ENCODE peak calls at places on chromosomes 4 and X, in six cellular contexts. X, T, J, M, S and C are unnamed samples.

GRCh38 chrX:130216312-130216711 is 44.5 kb downstream of the RAB33A start:
- DNase-seq in J (no peak), S (no peak), M (no peak), X (no peak), T (no peak), C (no peak)

GRCh38 chr4:37439809-37440518 is 195.4 kb downstream of the NWD2 start:
- DNase-seq in M (no peak), X (no peak), S (no peak), J (no peak), T (no peak), C (no peak)

GRCh38 chr4:153655928-153656327 is 28.2 kb upstream of the TLR2 start:
- DNase-seq in X (no peak), M (no peak), J (no peak), S (no peak), T (no peak), C (no peak)

GRCh38 chr4:175932116-175932515 is 120.1 kb upstream of the GPM6A start:
- DNase-seq in X (no peak), S (no peak), J (no peak), M (no peak), T (no peak), C (no peak)

GRCh38 chrX:148960060-148960459 is 459.6 kb downstream of the AFF2 start:
- DNase-seq in X (no peak), J (no peak), S (no peak), M (no peak), T (no peak), C (no peak)

GRCh38 chr4:85147481-85148076 is 181.1 kb upstream of the WDFY3 start:
- DNase-seq in X (peak; percentile 50), S (no peak), T (peak; percentile 6), M (peak; percentile 11), J (peak; percentile 22), C (peak; percentile 5)

GRCh38 chrX:134684956-134685355 is 26.7 kb upstream of the PLAC1 start:
- DNase-seq in M (no peak), T (no peak), J (no peak), S (no peak), X (no peak), C (no peak)

GRCh38 chr4:149911995-149912394 is 96.4 kb upstream of the IQCM start:
- DNase-seq in M (no peak), S (no peak), X (no peak), J (no peak), T (no peak), C (no peak)

GRCh38 chrX:115592997-115593734 is 32.2 kb downstream of the PLS3 start:
- DNase-seq in M (no peak), J (no peak), T (no peak), S (no peak), X (no peak), C (no peak)
- TF ChIP-seq POLR2AphosphoS5 in M (no peak), J (no peak), T (no peak), S (no peak), X (no peak), C (no peak)

DNA sequence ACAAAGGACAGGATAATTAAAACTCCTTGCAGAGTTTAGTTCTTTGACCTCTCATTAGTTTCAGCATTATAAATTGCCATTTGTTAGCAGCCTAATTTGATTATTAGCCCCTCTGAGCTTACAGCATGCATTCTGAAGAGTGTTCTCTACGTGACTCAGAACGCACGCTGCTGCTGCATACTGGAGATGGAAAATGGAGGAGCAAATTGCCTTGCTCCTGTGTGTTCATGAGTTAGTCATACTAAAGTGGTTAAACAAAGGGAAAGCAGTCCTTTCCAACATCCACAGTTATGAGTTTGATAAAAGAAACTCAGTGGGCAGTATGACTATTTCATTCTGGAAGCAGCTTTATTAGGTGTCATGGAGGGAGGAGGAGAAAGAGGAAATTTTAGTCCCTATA is 922.5 kb downstream of the RPA4 start:
- DNase-seq in J (no peak), X (no peak), S (no peak), T (no peak), M (no peak), C (no peak)
- TF ChIP-seq TAF1 in J (no peak), X (no peak), S (no peak), T (no peak), M (no peak), C (no peak)

GRCh38 chrX:101097546-101098453 is at the start of gene CENPI:
- DNase-seq in S (peak; percentile 85), J (peak; percentile 99), M (peak; percentile 74), T (peak; percentile 71), X (peak; percentile 83), C (peak; percentile 79)
- TF ChIP-seq POLR2A in S (no peak), J (peak; percentile 74), M (peak; percentile 63), T (peak; percentile 48), X (peak; percentile 48), C (peak; percentile 52)

DNA sequence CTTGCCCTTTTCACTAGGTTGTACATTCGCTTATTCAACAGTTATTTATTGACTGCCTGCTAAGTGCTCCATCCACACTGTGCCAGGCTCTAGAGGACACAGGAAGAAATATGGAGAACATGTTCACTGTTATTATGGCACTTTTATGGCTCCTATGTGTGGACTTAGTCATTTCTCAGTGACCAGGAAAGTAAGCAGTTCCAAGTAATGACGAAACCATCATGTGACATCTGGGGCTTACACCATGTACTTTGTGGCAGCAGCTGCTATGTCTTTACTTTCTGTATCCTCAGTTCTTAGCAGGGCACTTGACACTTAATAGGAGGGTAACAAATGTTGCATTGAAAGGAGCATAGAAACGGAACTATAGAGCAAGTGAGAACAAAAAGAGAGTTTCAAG is 278.1 kb downstream of the ANK2 start:
- DNase-seq in X (no peak), M (no peak), J (no peak), S (no peak), T (no peak), C (no peak)
- TF ChIP-seq POLR2AphosphoS5 in X (no peak), M (no peak), J (no peak), S (no peak), T (no peak), C (no peak)

DNA sequence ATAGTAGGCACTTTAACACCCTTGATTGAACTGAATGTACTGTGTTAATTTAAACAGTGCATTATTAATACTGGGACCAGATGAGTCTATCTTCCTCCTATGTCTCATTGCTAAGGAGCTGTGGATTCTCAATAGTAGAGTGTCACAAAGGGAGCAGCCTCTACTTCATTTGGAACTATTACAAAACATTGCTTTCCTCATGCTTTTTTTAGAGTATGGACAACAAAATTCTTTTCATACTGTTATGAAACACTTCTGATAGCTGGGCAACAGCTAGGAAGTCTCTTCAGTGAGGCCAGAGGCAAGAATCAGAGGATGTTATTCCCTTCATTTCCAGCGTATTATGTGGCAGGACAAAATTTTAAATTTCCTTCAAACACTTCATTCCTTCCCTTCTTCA is 160.8 kb downstream of the FBXO8 start:
- DNase-seq in J (no peak), M (no peak), X (no peak), S (no peak), T (no peak), C (no peak)
- TF ChIP-seq TAF1 in J (no peak), M (no peak), X (no peak), S (no peak), T (no peak), C (no peak)

GRCh38 chr4:94454405-94454804 is 2.7 kb downstream of the PDLIM5 start:
- DNase-seq in T (no peak), S (no peak), M (no peak), X (no peak), J (no peak), C (no peak)

GRCh38 chr4:94451669-94452475 is at the start of gene PDLIM5:
- DNase-seq in T (peak; percentile 82), X (peak; percentile 80), S (peak; percentile 91), J (peak; percentile 94), M (peak; percentile 66), C (peak; percentile 78)

GRCh38 chr4:94455081-94455480 is 3.3 kb downstream of the PDLIM5 start:
- DNase-seq in S (no peak), T (no peak), X (peak; percentile 68), J (no peak), M (no peak), C (no peak)

GRCh38 chr4:94452476-94453300 is 946 bp downstream of the PDLIM5 start:
- DNase-seq in T (no peak), M (no peak), J (peak; percentile 42), S (peak; percentile 69), X (peak; percentile 81), C (no peak)

GRCh38 chr4:94453534-94453963 is 1.8 kb downstream of the PDLIM5 start:
- DNase-seq in S (no peak), M (no peak), J (no peak), X (peak; percentile 58), T (no peak), C (no peak)
- TF ChIP-seq POLR2A in S (no peak), M (no peak), J (no peak), X (no peak), T (no peak), C (no peak)